ENCODE peak calls at places on chromosomes 7 and 10, in five cellular contexts. J, C, A, K and H are unnamed samples.

GRCh38 chr7:3928727-3929515 is 627.9 kb downstream of the SDK1 start:
- DNase-seq in J (no peak), K (no peak), A (no peak), C (no peak), H (no peak)

GRCh38 chr7:24395512-24395911 is 111.5 kb downstream of the NPY start:
- DNase-seq in K (no peak), A (no peak), C (no peak), J (no peak), H (no peak)

GRCh38 chr7:155521743-155522398 is 24.5 kb downstream of the CNPY1 start:
- DNase-seq in C (no peak), J (no peak), A (no peak), K (no peak), H (no peak)

GRCh38 chr7:45225560-45226335 is 68.2 kb downstream of the RAMP3 start:
- DNase-seq in K (no peak), A (no peak), J (no peak), C (no peak), H (no peak)

GRCh38 chr7:135664046-135664589 is 1.8 kb downstream of the STMP1 start:
- DNase-seq in C (no peak), K (peak), A (no peak), J (peak), H (no peak)

GRCh38 chr7:69412331-69413146 is 185.7 kb upstream of the AUTS2 start:
- DNase-seq in J (no peak), K (no peak), A (no peak), C (no peak), H (no peak)

GRCh38 chr7:54541941-54542618 is at the start of gene VSTM2A:
- DNase-seq in C (no peak), A (no peak), K (no peak), J (peak), H (no peak)

GRCh38 chr10:129522041-129522585 is 55.1 kb downstream of the MGMT start:
- DNase-seq in J (no peak), C (no peak), A (no peak), K (no peak), H (no peak)

GRCh38 chr10:48506147-48506917 is 98.5 kb downstream of the ARHGAP22 start:
- DNase-seq in J (peak), A (no peak), K (peak), C (no peak), H (no peak)

GRCh38 chr7:28865494-28866257 is 92.5 kb downstream of the TRIL start:
- DNase-seq in A (peak), J (peak), C (peak), K (peak), H (peak)

GRCh38 chr7:138350701-138351357 is 109.2 kb upstream of the TRIM24 start:
- DNase-seq in C (no peak), J (no peak), K (no peak), A (no peak), H (no peak)

GRCh38 chr10:33815776-33816175 is 481.3 kb upstream of the NRP1 start:
- DNase-seq in J (no peak), K (no peak), A (no peak), C (no peak), H (no peak)

GRCh38 chr10:83427101-83427500 is 712.2 kb upstream of the GHITM start:
- DNase-seq in C (no peak), K (no peak), J (no peak), A (no peak), H (no peak)

GRCh38 chr7:38950309-38950708 is 27.4 kb upstream of the POU6F2 start:
- DNase-seq in C (no peak), J (no peak), A (no peak), K (peak), H (no peak)

GRCh38 chr10:17101257-17101909 is 28.2 kb downstream of the CUBN start:
- DNase-seq in A (no peak), C (no peak), K (no peak), J (no peak), H (no peak)

GRCh38 chr7:51021906-51022570 is 239.3 kb upstream of the GRB10 start:
- DNase-seq in A (no peak), K (peak), J (no peak), C (no peak), H (no peak)

GRCh38 chr7:98354511-98355249 is 46.2 kb downstream of the BAIAP2L1 start:
- DNase-seq in K (peak), A (peak), J (peak), C (peak), H (no peak)

GRCh38 chr7:84529480-84530205 is 335.1 kb upstream of the SEMA3A start:
- DNase-seq in A (no peak), C (no peak), K (peak), J (peak), H (peak)

GRCh38 chr7:158706273-158706704 is 1.7 kb upstream of the NCAPG2 start:
- DNase-seq in J (no peak), C (no peak), A (no peak), K (no peak), H (no peak)

GRCh38 chr7:53491041-53491440 is 455.6 kb downstream of the POM121L12 start:
- DNase-seq in K (no peak), C (no peak), A (peak), J (no peak), H (no peak)

DNA sequence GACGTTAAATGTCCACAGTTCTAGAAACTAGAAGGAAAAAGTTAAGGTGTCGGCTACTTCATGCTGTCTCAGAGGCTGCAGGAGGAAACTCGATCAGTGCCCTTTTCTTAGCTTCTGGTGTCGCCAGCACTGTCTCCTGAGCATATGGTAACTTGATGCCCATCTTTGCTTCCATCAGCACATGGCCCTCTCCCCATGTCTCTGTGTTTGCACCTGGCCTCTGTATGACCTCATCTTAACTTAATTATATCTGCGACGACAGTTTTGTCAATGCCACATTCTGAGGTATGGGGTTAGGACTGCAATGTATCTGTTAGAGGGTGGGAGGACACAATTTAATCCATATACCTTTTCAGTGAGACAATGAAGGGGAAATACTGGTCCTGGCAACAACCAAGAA is 449.9 kb downstream of the POM121L12 start:
- DNase-seq in A (no peak), J (no peak), C (no peak), K (no peak), H (no peak)
- H3K4me3 ChIP-seq in A (no peak), J (no peak), C (no peak), K (no peak), H (no peak)

GRCh38 chr10:80194373-80195045 is 10.8 kb downstream of the ANXA11 start:
- DNase-seq in K (no peak), J (no peak), C (no peak), A (no peak), H (no peak)
- H3K4me3 ChIP-seq in K (no peak), J (no peak), C (no peak), A (no peak), H (no peak)

DNA sequence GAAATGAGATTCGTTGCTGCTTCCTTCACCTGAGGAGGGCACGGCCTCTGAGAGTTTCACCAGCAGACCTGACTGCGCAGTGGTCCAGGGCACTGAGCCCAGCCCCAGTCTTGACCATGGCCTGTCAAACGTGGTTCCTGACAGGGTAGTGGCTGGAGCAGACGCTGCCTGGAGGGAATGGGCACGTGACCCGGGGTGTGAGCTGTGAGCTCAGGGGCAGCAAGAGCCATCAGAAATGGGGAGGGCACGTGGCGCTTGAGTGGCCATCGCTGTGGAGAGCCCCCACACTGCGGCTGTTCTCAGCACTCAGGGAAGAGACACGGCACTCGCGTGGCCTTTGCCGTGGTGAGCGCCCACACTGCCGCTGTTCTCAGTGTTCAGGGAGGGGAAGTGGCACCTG is 12.0 kb downstream of the FAM20C start:
- DNase-seq in C (no peak), K (no peak), A (no peak), J (no peak), H (no peak)
- H3K4me3 ChIP-seq in C (no peak), K (no peak), A (no peak), J (no peak), H (no peak)

GRCh38 chr10:76975131-76975530 is 662.5 kb downstream of the KCNMA1 start:
- DNase-seq in K (no peak), J (peak), C (no peak), A (no peak), H (peak)
- H3K4me3 ChIP-seq in K (no peak), J (no peak), C (no peak), A (no peak), H (no peak)

GRCh38 chr7:151017953-151018420 is 6.3 kb downstream of the ATG9B start:
- DNase-seq in C (no peak), J (peak), A (no peak), K (peak), H (no peak)
- H3K4me3 ChIP-seq in C (peak), J (no peak), A (peak), K (peak), H (no peak)

GRCh38 chr10:19839090-19839489 is 22.9 kb downstream of the PLXDC2 start:
- DNase-seq in C (no peak), A (no peak), J (no peak), K (no peak), H (no peak)

GRCh38 chr10:19832624-19833507 is 16.6 kb downstream of the PLXDC2 start:
- DNase-seq in K (no peak), J (no peak), C (no peak), A (no peak), H (no peak)

GRCh38 chr10:19828278-19829049 is 12.2 kb downstream of the PLXDC2 start:
- DNase-seq in C (no peak), K (no peak), J (peak), A (no peak), H (no peak)

GRCh38 chr10:19835952-19836351 is 19.7 kb downstream of the PLXDC2 start:
- DNase-seq in J (no peak), A (no peak), C (no peak), K (no peak), H (no peak)

DNA sequence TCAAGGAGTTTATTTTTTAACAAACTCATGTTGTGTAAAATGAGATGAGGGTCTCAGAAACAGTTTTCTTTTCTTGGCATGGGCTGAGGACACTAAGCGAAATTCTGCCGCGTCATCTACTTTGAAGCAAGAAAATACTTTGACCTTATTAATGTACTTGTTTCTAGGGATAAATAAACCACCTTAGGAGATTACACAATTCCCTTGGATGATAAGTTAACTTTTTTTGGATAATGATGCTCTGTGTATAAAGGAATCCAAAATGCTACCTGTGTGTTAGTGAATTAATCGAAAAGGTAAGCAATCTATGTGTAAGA is 17.2 kb downstream of the PLXDC2 start:
- DNase-seq in A (no peak), K (no peak), J (no peak), C (no peak), H (no peak)
- H3K4me3 ChIP-seq in A (no peak), K (no peak), J (no peak), C (no peak), H (no peak)